ENCODE peak calls at places on chromosomes 16 and 17, in nine cellular contexts. One of them, this sample, is unnamed.
A peak's percentile ranks its signal among the peaks of the same experiment; 100 is the strongest.

GRCh38 chr17:22374741-22375140 is 682.4 kb downstream of the KCNJ18 start:
- DNase-seq in left ventricle myocardium inferior: no peak
- DNase-seq in GM23248: no peak
- DNase-seq in caudate nucleus: no peak
- DNase-seq in Peyer's patch: no peak
- DNase-seq in heart right ventricle: no peak
- DNase-seq in CD8-positive, alpha-beta T cell: no peak
- DNase-seq in Panc1: no peak
- DNase-seq in thoracic aorta: no peak
- DNase-seq in this sample: no peak

GRCh38 chr16:4433914-4434787 is 8.5 kb downstream of the DNAJA3 start:
- DNase-seq in GM23248: no peak
- DNase-seq in thoracic aorta: no peak
- DNase-seq in Peyer's patch: no peak
- DNase-seq in heart right ventricle: no peak
- DNase-seq in Panc1: no peak
- DNase-seq in left ventricle myocardium inferior: no peak
- DNase-seq in CD8-positive, alpha-beta T cell: no peak
- DNase-seq in caudate nucleus: no peak
- DNase-seq in this sample: no peak

GRCh38 chr17:69335018-69335417 is 8.1 kb upstream of the ABCA5 start:
- DNase-seq in GM23248: peak; percentile 64
- DNase-seq in thoracic aorta: no peak
- DNase-seq in caudate nucleus: no peak
- DNase-seq in left ventricle myocardium inferior: no peak
- DNase-seq in Panc1: no peak
- DNase-seq in CD8-positive, alpha-beta T cell: no peak
- DNase-seq in Peyer's patch: no peak
- DNase-seq in heart right ventricle: no peak
- DNase-seq in this sample: no peak

GRCh38 chr16:86643661-86644060 is 65.3 kb downstream of the FOXL1 start:
- DNase-seq in left ventricle myocardium inferior: no peak
- DNase-seq in Peyer's patch: no peak
- DNase-seq in heart right ventricle: no peak
- DNase-seq in caudate nucleus: no peak
- DNase-seq in CD8-positive, alpha-beta T cell: no peak
- DNase-seq in thoracic aorta: no peak
- DNase-seq in GM23248: no peak
- DNase-seq in Panc1: no peak
- DNase-seq in this sample: no peak

GRCh38 chr17:63405741-63406261 is 40.3 kb downstream of the CYB561 start:
- DNase-seq in thoracic aorta: no peak
- DNase-seq in Peyer's patch: no peak
- DNase-seq in caudate nucleus: no peak
- DNase-seq in GM23248: peak; percentile 85
- DNase-seq in left ventricle myocardium inferior: no peak
- DNase-seq in Panc1: no peak
- DNase-seq in CD8-positive, alpha-beta T cell: no peak
- DNase-seq in heart right ventricle: no peak
- DNase-seq in this sample: no peak

GRCh38 chr16:30778549-30779244 is 8.3 kb downstream of the ZNF629 start:
- DNase-seq in Peyer's patch: no peak
- DNase-seq in left ventricle myocardium inferior: no peak
- DNase-seq in thoracic aorta: no peak
- DNase-seq in CD8-positive, alpha-beta T cell: no peak
- DNase-seq in heart right ventricle: no peak
- DNase-seq in Panc1: no peak
- DNase-seq in caudate nucleus: no peak
- DNase-seq in GM23248: no peak
- DNase-seq in this sample: no peak

GRCh38 chr16:80664798-80665197 is 124.0 kb downstream of the DYNLRB2 start:
- DNase-seq in GM23248: no peak
- DNase-seq in thoracic aorta: no peak
- DNase-seq in heart right ventricle: no peak
- DNase-seq in Panc1: no peak
- DNase-seq in Peyer's patch: no peak
- DNase-seq in caudate nucleus: no peak
- DNase-seq in left ventricle myocardium inferior: no peak
- DNase-seq in CD8-positive, alpha-beta T cell: no peak
- DNase-seq in this sample: no peak

GRCh38 chr16:74100405-74101316 is 196.0 kb upstream of the PSMD7 start:
- DNase-seq in caudate nucleus: no peak
- DNase-seq in thoracic aorta: no peak
- DNase-seq in left ventricle myocardium inferior: no peak
- DNase-seq in CD8-positive, alpha-beta T cell: no peak
- DNase-seq in Panc1: no peak
- DNase-seq in Peyer's patch: no peak
- DNase-seq in heart right ventricle: no peak
- DNase-seq in GM23248: no peak
- DNase-seq in this sample: no peak

GRCh38 chr17:41777579-41778188 is 8.8 kb downstream of the JUP start:
- DNase-seq in GM23248: peak; percentile 56
- DNase-seq in left ventricle myocardium inferior: peak; percentile 83
- DNase-seq in heart right ventricle: peak; percentile 87
- DNase-seq in CD8-positive, alpha-beta T cell: no peak
- DNase-seq in Peyer's patch: peak; percentile 63
- DNase-seq in thoracic aorta: no peak
- DNase-seq in caudate nucleus: no peak
- DNase-seq in Panc1: peak; percentile 69
- DNase-seq in this sample: peak; percentile 71

GRCh38 chr16:10878644-10879498 is 1.9 kb downstream of the CIITA start:
- DNase-seq in thoracic aorta: no peak
- DNase-seq in Panc1: no peak
- DNase-seq in GM23248: peak; percentile 69
- DNase-seq in heart right ventricle: peak; percentile 50
- DNase-seq in CD8-positive, alpha-beta T cell: no peak
- DNase-seq in caudate nucleus: no peak
- DNase-seq in Peyer's patch: peak; percentile 82
- DNase-seq in left ventricle myocardium inferior: peak; percentile 51
- DNase-seq in this sample: peak; percentile 86

GRCh38 chr17:18059283-18059682 is 20.1 kb downstream of the GID4 start:
- DNase-seq in Peyer's patch: no peak
- DNase-seq in left ventricle myocardium inferior: no peak
- DNase-seq in heart right ventricle: no peak
- DNase-seq in caudate nucleus: no peak
- DNase-seq in thoracic aorta: no peak
- DNase-seq in Panc1: no peak
- DNase-seq in CD8-positive, alpha-beta T cell: no peak
- DNase-seq in GM23248: no peak
- DNase-seq in this sample: no peak

GRCh38 chr17:39828443-39828842 is 35.7 kb downstream of the IKZF3 start:
- DNase-seq in heart right ventricle: no peak
- DNase-seq in Panc1: no peak
- DNase-seq in thoracic aorta: no peak
- DNase-seq in GM23248: no peak
- DNase-seq in caudate nucleus: no peak
- DNase-seq in Peyer's patch: no peak
- DNase-seq in CD8-positive, alpha-beta T cell: no peak
- DNase-seq in left ventricle myocardium inferior: no peak
- DNase-seq in this sample: no peak

GRCh38 chr17:73553311-73553710 is 90.9 kb downstream of the SDK2 start:
- DNase-seq in GM23248: no peak
- DNase-seq in thoracic aorta: no peak
- DNase-seq in Peyer's patch: no peak
- DNase-seq in Panc1: no peak
- DNase-seq in left ventricle myocardium inferior: no peak
- DNase-seq in caudate nucleus: no peak
- DNase-seq in CD8-positive, alpha-beta T cell: no peak
- DNase-seq in heart right ventricle: no peak
- DNase-seq in this sample: no peak

GRCh38 chr17:72677714-72678390 is 414.6 kb downstream of the SLC39A11 start:
- DNase-seq in Panc1: no peak
- DNase-seq in CD8-positive, alpha-beta T cell: no peak
- DNase-seq in GM23248: peak; percentile 41
- DNase-seq in caudate nucleus: no peak
- DNase-seq in heart right ventricle: no peak
- DNase-seq in left ventricle myocardium inferior: no peak
- DNase-seq in thoracic aorta: no peak
- DNase-seq in Peyer's patch: no peak
- DNase-seq in this sample: peak; percentile 14

GRCh38 chr17:8935194-8935593 is 30.3 kb downstream of the PIK3R5 start:
- DNase-seq in Panc1: no peak
- DNase-seq in CD8-positive, alpha-beta T cell: no peak
- DNase-seq in GM23248: peak; percentile 26
- DNase-seq in left ventricle myocardium inferior: no peak
- DNase-seq in caudate nucleus: no peak
- DNase-seq in thoracic aorta: no peak
- DNase-seq in heart right ventricle: no peak
- DNase-seq in Peyer's patch: no peak
- DNase-seq in this sample: peak; percentile 78

GRCh38 chr17:8928347-8928746 is 37.2 kb downstream of the PIK3R5 start:
- DNase-seq in GM23248: no peak
- DNase-seq in Peyer's patch: no peak
- DNase-seq in Panc1: no peak
- DNase-seq in left ventricle myocardium inferior: no peak
- DNase-seq in caudate nucleus: no peak
- DNase-seq in thoracic aorta: no peak
- DNase-seq in heart right ventricle: no peak
- DNase-seq in CD8-positive, alpha-beta T cell: no peak
- DNase-seq in this sample: no peak

GRCh38 chr17:8925808-8926207 is 39.7 kb downstream of the PIK3R5 start:
- DNase-seq in Peyer's patch: no peak
- DNase-seq in heart right ventricle: no peak
- DNase-seq in caudate nucleus: no peak
- DNase-seq in Panc1: no peak
- DNase-seq in CD8-positive, alpha-beta T cell: no peak
- DNase-seq in left ventricle myocardium inferior: no peak
- DNase-seq in GM23248: no peak
- DNase-seq in thoracic aorta: no peak
- DNase-seq in this sample: no peak

GRCh38 chr17:8927395-8927794 is 38.1 kb downstream of the PIK3R5 start:
- DNase-seq in GM23248: no peak
- DNase-seq in left ventricle myocardium inferior: no peak
- DNase-seq in Panc1: no peak
- DNase-seq in heart right ventricle: no peak
- DNase-seq in Peyer's patch: no peak
- DNase-seq in CD8-positive, alpha-beta T cell: no peak
- DNase-seq in thoracic aorta: no peak
- DNase-seq in caudate nucleus: no peak
- DNase-seq in this sample: no peak

DNA sequence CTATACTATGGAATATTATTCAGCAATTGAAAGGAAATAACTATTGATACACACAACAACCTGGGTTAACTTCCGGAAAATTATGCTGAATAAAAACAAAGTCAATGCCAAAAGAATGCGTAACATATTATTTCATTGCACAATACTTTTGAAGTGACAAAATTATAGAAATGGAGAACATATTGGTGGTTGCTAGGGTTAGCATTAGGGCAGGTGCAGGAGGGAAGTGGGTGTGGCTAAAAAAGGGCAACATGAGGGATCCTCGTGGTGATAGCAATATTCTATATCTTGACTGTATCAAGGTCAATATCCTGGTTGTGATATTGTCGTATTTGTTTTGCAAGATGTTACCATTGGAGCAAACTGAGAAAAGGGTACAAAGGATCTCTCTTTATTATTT is 34.8 kb downstream of the PIK3R5 start:
- DNase-seq in thoracic aorta: no peak
- DNase-seq in Peyer's patch: no peak
- DNase-seq in caudate nucleus: no peak
- DNase-seq in Panc1: no peak
- DNase-seq in CD8-positive, alpha-beta T cell: no peak
- DNase-seq in left ventricle myocardium inferior: no peak
- DNase-seq in heart right ventricle: no peak
- DNase-seq in GM23248: no peak
- DNase-seq in this sample: no peak
- H3K27ac ChIP-seq in thoracic aorta: no peak overlapping the region
- H3K27ac ChIP-seq in Peyer's patch: no peak overlapping the region
- H3K27ac ChIP-seq in caudate nucleus: no peak overlapping the region
- H3K27ac ChIP-seq in Panc1: no peak overlapping the region
- H3K27ac ChIP-seq in CD8-positive, alpha-beta T cell: no peak overlapping the region
- H3K27ac ChIP-seq in left ventricle myocardium inferior: no peak overlapping the region
- H3K27ac ChIP-seq in heart right ventricle: no peak overlapping the region
- H3K27ac ChIP-seq in GM23248: no peak overlapping the region
- H3K27ac ChIP-seq in this sample: no peak overlapping the region

GRCh38 chr17:78774956-78775571 is 7.0 kb downstream of the CYTH1 start:
- DNase-seq in GM23248: no peak
- DNase-seq in thoracic aorta: no peak
- DNase-seq in caudate nucleus: no peak
- DNase-seq in CD8-positive, alpha-beta T cell: peak; percentile 35
- DNase-seq in left ventricle myocardium inferior: no peak
- DNase-seq in Peyer's patch: peak; percentile 51
- DNase-seq in Panc1: no peak
- DNase-seq in heart right ventricle: no peak
- DNase-seq in this sample: no peak
- H3K27ac ChIP-seq in GM23248: peak overlapping the region; percentile 4
- H3K27ac ChIP-seq in thoracic aorta: no peak overlapping the region
- H3K27ac ChIP-seq in caudate nucleus: no peak overlapping the region
- H3K27ac ChIP-seq in CD8-positive, alpha-beta T cell: peak overlapping the region; percentile 55
- H3K27ac ChIP-seq in left ventricle myocardium inferior: peak overlapping the region; percentile 50
- H3K27ac ChIP-seq in Peyer's patch: peak overlapping the region; percentile 77
- H3K27ac ChIP-seq in Panc1: peak overlapping the region; percentile 74
- H3K27ac ChIP-seq in heart right ventricle: peak overlapping the region; percentile 22
- H3K27ac ChIP-seq in this sample: peak overlapping the region; percentile 61

GRCh38 chr16:21157632-21158031 is 842 bp upstream of the LDAF1 start:
- DNase-seq in left ventricle myocardium inferior: no peak
- DNase-seq in GM23248: no peak
- DNase-seq in heart right ventricle: no peak
- DNase-seq in Panc1: no peak
- DNase-seq in caudate nucleus: no peak
- DNase-seq in thoracic aorta: no peak
- DNase-seq in CD8-positive, alpha-beta T cell: no peak
- DNase-seq in Peyer's patch: no peak
- DNase-seq in this sample: no peak

GRCh38 chr16:21160276-21160675 is 1.8 kb downstream of the LDAF1 start:
- DNase-seq in CD8-positive, alpha-beta T cell: no peak
- DNase-seq in thoracic aorta: no peak
- DNase-seq in Panc1: no peak
- DNase-seq in heart right ventricle: no peak
- DNase-seq in GM23248: no peak
- DNase-seq in Peyer's patch: no peak
- DNase-seq in caudate nucleus: no peak
- DNase-seq in left ventricle myocardium inferior: no peak
- DNase-seq in this sample: no peak

GRCh38 chr16:21158208-21159110 is at the start of gene LDAF1:
- DNase-seq in Panc1: no peak
- DNase-seq in CD8-positive, alpha-beta T cell: peak; percentile 47
- DNase-seq in heart right ventricle: peak; percentile 88
- DNase-seq in caudate nucleus: no peak
- DNase-seq in Peyer's patch: peak; percentile 91
- DNase-seq in left ventricle myocardium inferior: peak; percentile 89
- DNase-seq in GM23248: peak; percentile 95
- DNase-seq in thoracic aorta: peak; percentile 26
- DNase-seq in this sample: peak; percentile 91

GRCh38 chr16:21159281-21159951 is 942 bp downstream of the LDAF1 start:
- DNase-seq in caudate nucleus: no peak
- DNase-seq in CD8-positive, alpha-beta T cell: no peak
- DNase-seq in heart right ventricle: peak; percentile 49
- DNase-seq in Panc1: no peak
- DNase-seq in thoracic aorta: no peak
- DNase-seq in Peyer's patch: peak; percentile 72
- DNase-seq in left ventricle myocardium inferior: peak; percentile 38
- DNase-seq in GM23248: peak; percentile 55
- DNase-seq in this sample: peak; percentile 81

GRCh38 chr16:21156767-21157467 is 1.6 kb upstream of the LDAF1 start:
- DNase-seq in Panc1: peak; percentile 75
- DNase-seq in left ventricle myocardium inferior: no peak
- DNase-seq in CD8-positive, alpha-beta T cell: no peak
- DNase-seq in caudate nucleus: no peak
- DNase-seq in Peyer's patch: no peak
- DNase-seq in thoracic aorta: no peak
- DNase-seq in GM23248: peak; percentile 81
- DNase-seq in heart right ventricle: no peak
- DNase-seq in this sample: no peak
- H3K27ac ChIP-seq in Panc1: no peak overlapping the region
- H3K27ac ChIP-seq in left ventricle myocardium inferior: no peak overlapping the region
- H3K27ac ChIP-seq in CD8-positive, alpha-beta T cell: no peak overlapping the region
- H3K27ac ChIP-seq in caudate nucleus: no peak overlapping the region
- H3K27ac ChIP-seq in Peyer's patch: no peak overlapping the region
- H3K27ac ChIP-seq in thoracic aorta: no peak overlapping the region
- H3K27ac ChIP-seq in GM23248: no peak overlapping the region
- H3K27ac ChIP-seq in heart right ventricle: no peak overlapping the region
- H3K27ac ChIP-seq in this sample: no peak overlapping the region

GRCh38 chr17:65434251-65434650 is 127.2 kb downstream of the AXIN2 start:
- DNase-seq in Peyer's patch: no peak
- DNase-seq in GM23248: no peak
- DNase-seq in heart right ventricle: no peak
- DNase-seq in thoracic aorta: no peak
- DNase-seq in left ventricle myocardium inferior: no peak
- DNase-seq in CD8-positive, alpha-beta T cell: no peak
- DNase-seq in caudate nucleus: no peak
- DNase-seq in Panc1: no peak
- DNase-seq in this sample: no peak
- H3K27ac ChIP-seq in Peyer's patch: no peak overlapping the region
- H3K27ac ChIP-seq in GM23248: no peak overlapping the region
- H3K27ac ChIP-seq in heart right ventricle: no peak overlapping the region
- H3K27ac ChIP-seq in thoracic aorta: no peak overlapping the region
- H3K27ac ChIP-seq in left ventricle myocardium inferior: no peak overlapping the region
- H3K27ac ChIP-seq in CD8-positive, alpha-beta T cell: no peak overlapping the region
- H3K27ac ChIP-seq in caudate nucleus: no peak overlapping the region
- H3K27ac ChIP-seq in Panc1: no peak overlapping the region
- H3K27ac ChIP-seq in this sample: no peak overlapping the region